ENCODE peak calls at places on chromosome 7, in four cellular contexts. One of them, this sample, is unnamed.

GRCh38 chr7:66921396-66921917 is 432 bp downstream of the TMEM248 start:
- DNase-seq in HEK293T: peak
- DNase-seq in small intestine: no peak
- DNase-seq in foreskin fibroblast: peak
- DNase-seq in this sample: peak

GRCh38 chr7:109003742-109004141 is 434.1 kb downstream of the DNAJB9 start:
- DNase-seq in small intestine: no peak
- DNase-seq in HEK293T: no peak
- DNase-seq in foreskin fibroblast: no peak
- DNase-seq in this sample: no peak

GRCh38 chr7:116382375-116382774 is 117.2 kb upstream of the CAV2 start:
- DNase-seq in foreskin fibroblast: no peak
- DNase-seq in small intestine: no peak
- DNase-seq in HEK293T: no peak
- DNase-seq in this sample: no peak

GRCh38 chr7:815284-816216 is 16.7 kb upstream of the SUN1 start:
- DNase-seq in small intestine: no peak
- DNase-seq in HEK293T: peak
- DNase-seq in foreskin fibroblast: no peak
- DNase-seq in this sample: peak

GRCh38 chr7:90560730-90561129 is 35.4 kb upstream of the CDK14 start:
- DNase-seq in HEK293T: no peak
- DNase-seq in foreskin fibroblast: peak
- DNase-seq in small intestine: no peak
- DNase-seq in this sample: no peak

GRCh38 chr7:17055596-17055995 is 173.8 kb upstream of the AGR3 start:
- DNase-seq in small intestine: no peak
- DNase-seq in HEK293T: no peak
- DNase-seq in foreskin fibroblast: no peak
- DNase-seq in this sample: no peak

GRCh38 chr7:41979834-41980307 is 257.1 kb downstream of the GLI3 start:
- DNase-seq in small intestine: no peak
- DNase-seq in HEK293T: peak
- DNase-seq in foreskin fibroblast: peak
- DNase-seq in this sample: no peak

GRCh38 chr7:16753102-16753931 is at the start of gene TSPAN13:
- DNase-seq in foreskin fibroblast: peak
- DNase-seq in small intestine: peak
- DNase-seq in HEK293T: peak
- DNase-seq in this sample: peak

GRCh38 chr7:74405899-74406512 is 47.7 kb upstream of the GTF2IRD1 start:
- DNase-seq in small intestine: no peak
- DNase-seq in foreskin fibroblast: no peak
- DNase-seq in HEK293T: no peak
- DNase-seq in this sample: no peak

GRCh38 chr7:43560742-43561330 is 22.1 kb upstream of the STK17A start:
- DNase-seq in HEK293T: no peak
- DNase-seq in foreskin fibroblast: no peak
- DNase-seq in small intestine: no peak
- DNase-seq in this sample: no peak

This sample was measured in HuH-7.5.